ENCODE peak calls at places on chromosomes 11 and 22, in six cellular contexts. One of them, this sample, is unnamed.

GRCh38 chr11:68347345-68347744 is 35.0 kb downstream of the LRP5 start:
- DNase-seq in Caco-2: no peak
- DNase-seq in Panc1: no peak
- DNase-seq in MG63: no peak
- DNase-seq in foreskin fibroblast: no peak
- DNase-seq in CD4-positive, alpha-beta memory T cell: no peak
- DNase-seq in this sample: no peak

GRCh38 chr22:23790819-23791736 is 4.3 kb downstream of the SMARCB1 start:
- DNase-seq in Caco-2: no peak
- DNase-seq in Panc1: no peak
- DNase-seq in MG63: no peak
- DNase-seq in foreskin fibroblast: peak
- DNase-seq in CD4-positive, alpha-beta memory T cell: no peak
- DNase-seq in this sample: no peak

GRCh38 chr11:80285076-80285790 is 844.4 kb upstream of the TENM4 start:
- DNase-seq in Caco-2: no peak
- DNase-seq in Panc1: no peak
- DNase-seq in MG63: no peak
- DNase-seq in foreskin fibroblast: no peak
- DNase-seq in CD4-positive, alpha-beta memory T cell: no peak
- DNase-seq in this sample: no peak

GRCh38 chr11:38530226-38530625 is 1932.2 kb upstream of the RAG2 start:
- DNase-seq in Caco-2: no peak
- DNase-seq in Panc1: no peak
- DNase-seq in MG63: no peak
- DNase-seq in foreskin fibroblast: no peak
- DNase-seq in CD4-positive, alpha-beta memory T cell: no peak
- DNase-seq in this sample: no peak

GRCh38 chr11:9462172-9462799 is 1.5 kb downstream of the ZNF143 start:
- DNase-seq in Caco-2: no peak
- DNase-seq in Panc1: no peak
- DNase-seq in MG63: no peak
- DNase-seq in foreskin fibroblast: peak
- DNase-seq in CD4-positive, alpha-beta memory T cell: no peak
- DNase-seq in this sample: no peak

GRCh38 chr11:45021001-45021400 is 70.3 kb upstream of the TP53I11 start:
- DNase-seq in Caco-2: no peak
- DNase-seq in Panc1: no peak
- DNase-seq in MG63: no peak
- DNase-seq in foreskin fibroblast: no peak
- DNase-seq in CD4-positive, alpha-beta memory T cell: no peak
- DNase-seq in this sample: no peak

GRCh38 chr11:46202696-46203391 is 74.6 kb upstream of the CREB3L1 start:
- DNase-seq in Caco-2: no peak
- DNase-seq in Panc1: no peak
- DNase-seq in MG63: no peak
- DNase-seq in foreskin fibroblast: no peak
- DNase-seq in CD4-positive, alpha-beta memory T cell: no peak
- DNase-seq in this sample: no peak

GRCh38 chr22:45268958-45269844 is 15.5 kb upstream of the UPK3A start:
- DNase-seq in Caco-2: peak
- DNase-seq in Panc1: no peak
- DNase-seq in MG63: peak
- DNase-seq in foreskin fibroblast: peak
- DNase-seq in CD4-positive, alpha-beta memory T cell: peak
- DNase-seq in this sample: peak

GRCh38 chr22:18066181-18066859 is 11.5 kb upstream of the PEX26 start:
- DNase-seq in Caco-2: no peak
- DNase-seq in Panc1: no peak
- DNase-seq in MG63: no peak
- DNase-seq in foreskin fibroblast: peak
- DNase-seq in CD4-positive, alpha-beta memory T cell: no peak
- DNase-seq in this sample: no peak

GRCh38 chr11:12137938-12138731 is 27.7 kb downstream of the MICAL2 start:
- DNase-seq in Caco-2: no peak
- DNase-seq in Panc1: no peak
- DNase-seq in MG63: peak
- DNase-seq in foreskin fibroblast: peak
- DNase-seq in CD4-positive, alpha-beta memory T cell: no peak
- DNase-seq in this sample: no peak

GRCh38 chr11:79206951-79207350 is 233.9 kb downstream of the TENM4 start:
- DNase-seq in Caco-2: peak
- DNase-seq in Panc1: no peak
- DNase-seq in MG63: no peak
- DNase-seq in foreskin fibroblast: no peak
- DNase-seq in CD4-positive, alpha-beta memory T cell: no peak
- DNase-seq in this sample: no peak

GRCh38 chr11:133306019-133306418 is 226.3 kb downstream of the OPCML start:
- DNase-seq in Caco-2: peak
- DNase-seq in Panc1: no peak
- DNase-seq in MG63: no peak
- DNase-seq in foreskin fibroblast: no peak
- DNase-seq in CD4-positive, alpha-beta memory T cell: no peak
- DNase-seq in this sample: peak

GRCh38 chr11:78841451-78842060 is 266.9 kb upstream of the NARS2 start:
- DNase-seq in Caco-2: no peak
- DNase-seq in Panc1: no peak
- DNase-seq in MG63: no peak
- DNase-seq in foreskin fibroblast: peak
- DNase-seq in CD4-positive, alpha-beta memory T cell: no peak
- DNase-seq in this sample: no peak

GRCh38 chr11:58286249-58286648 is 18.2 kb upstream of the OR10W1 start:
- DNase-seq in Caco-2: peak
- DNase-seq in Panc1: peak
- DNase-seq in MG63: no peak
- DNase-seq in foreskin fibroblast: peak
- DNase-seq in CD4-positive, alpha-beta memory T cell: no peak
- DNase-seq in this sample: peak

GRCh38 chr11:1505480-1505879 is 18.9 kb upstream of the MOB2 start:
- DNase-seq in Caco-2: no peak
- DNase-seq in Panc1: no peak
- DNase-seq in MG63: no peak
- DNase-seq in foreskin fibroblast: no peak
- DNase-seq in CD4-positive, alpha-beta memory T cell: no peak
- DNase-seq in this sample: no peak

GRCh38 chr11:1503708-1504104 is 17.1 kb upstream of the MOB2 start:
- DNase-seq in Caco-2: no peak
- DNase-seq in Panc1: no peak
- DNase-seq in MG63: no peak
- DNase-seq in foreskin fibroblast: no peak
- DNase-seq in CD4-positive, alpha-beta memory T cell: no peak
- DNase-seq in this sample: no peak

GRCh38 chr11:1502971-1503707 is 16.6 kb upstream of the MOB2 start:
- DNase-seq in Caco-2: no peak
- DNase-seq in Panc1: no peak
- DNase-seq in MG63: no peak
- DNase-seq in foreskin fibroblast: no peak
- DNase-seq in CD4-positive, alpha-beta memory T cell: no peak
- DNase-seq in this sample: no peak

GRCh38 chr11:1504164-1504563 is 17.6 kb upstream of the MOB2 start:
- DNase-seq in Caco-2: no peak
- DNase-seq in Panc1: no peak
- DNase-seq in MG63: no peak
- DNase-seq in foreskin fibroblast: peak
- DNase-seq in CD4-positive, alpha-beta memory T cell: no peak
- DNase-seq in this sample: no peak

DNA sequence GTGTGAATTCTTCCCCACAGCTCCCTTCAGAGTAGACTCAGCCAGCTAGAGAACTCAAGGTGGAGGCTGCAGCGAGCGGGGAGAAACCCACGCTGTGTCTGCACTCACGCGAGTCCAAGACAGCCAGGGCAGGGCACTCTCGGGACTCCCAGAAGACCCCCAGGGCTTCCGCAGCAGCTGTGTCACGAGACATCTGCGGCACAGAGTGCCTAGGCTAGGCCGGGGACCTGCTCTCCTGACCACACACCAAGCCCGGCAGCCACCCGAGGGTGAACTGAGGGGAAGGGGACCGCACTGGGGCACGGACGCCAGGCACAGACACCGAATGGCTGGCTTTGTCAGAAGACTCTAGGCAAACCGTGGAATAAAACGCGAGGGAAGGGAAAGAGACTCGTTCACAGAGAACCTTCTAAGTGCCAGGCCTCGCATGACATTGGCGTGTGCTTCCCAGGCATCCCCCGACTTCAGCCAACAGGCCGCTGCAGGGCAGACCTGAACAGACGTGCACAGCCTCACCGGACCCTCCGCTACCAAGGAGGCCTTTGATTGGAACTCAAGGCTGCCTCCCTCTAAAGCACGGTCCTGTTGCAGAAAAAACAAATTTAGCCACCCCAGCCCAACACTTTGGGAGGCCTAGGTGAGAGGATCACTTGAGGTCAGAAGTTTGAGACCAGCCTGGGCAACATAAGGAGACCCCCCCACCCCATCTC is 18.2 kb upstream of the MOB2 start:
- DNase-seq in Caco-2: no peak
- DNase-seq in Panc1: no peak
- DNase-seq in MG63: no peak
- DNase-seq in foreskin fibroblast: no peak
- DNase-seq in CD4-positive, alpha-beta memory T cell: no peak
- DNase-seq in this sample: no peak
- H3K4me3 ChIP-seq in Caco-2: no peak
- H3K4me3 ChIP-seq in Panc1: no peak
- H3K4me3 ChIP-seq in MG63: no peak
- H3K4me3 ChIP-seq in foreskin fibroblast: no peak
- H3K4me3 ChIP-seq in CD4-positive, alpha-beta memory T cell: no peak
- H3K4me3 ChIP-seq in this sample: no peak

GRCh38 chr11:30586251-30587144 is at the start of gene MPPED2:
- DNase-seq in Caco-2: peak
- DNase-seq in Panc1: no peak
- DNase-seq in MG63: no peak
- DNase-seq in foreskin fibroblast: no peak
- DNase-seq in CD4-positive, alpha-beta memory T cell: no peak
- DNase-seq in this sample: peak
- H3K4me3 ChIP-seq in Caco-2: peak
- H3K4me3 ChIP-seq in Panc1: peak
- H3K4me3 ChIP-seq in MG63: peak
- H3K4me3 ChIP-seq in foreskin fibroblast: peak
- H3K4me3 ChIP-seq in CD4-positive, alpha-beta memory T cell: no peak
- H3K4me3 ChIP-seq in this sample: peak

DNA sequence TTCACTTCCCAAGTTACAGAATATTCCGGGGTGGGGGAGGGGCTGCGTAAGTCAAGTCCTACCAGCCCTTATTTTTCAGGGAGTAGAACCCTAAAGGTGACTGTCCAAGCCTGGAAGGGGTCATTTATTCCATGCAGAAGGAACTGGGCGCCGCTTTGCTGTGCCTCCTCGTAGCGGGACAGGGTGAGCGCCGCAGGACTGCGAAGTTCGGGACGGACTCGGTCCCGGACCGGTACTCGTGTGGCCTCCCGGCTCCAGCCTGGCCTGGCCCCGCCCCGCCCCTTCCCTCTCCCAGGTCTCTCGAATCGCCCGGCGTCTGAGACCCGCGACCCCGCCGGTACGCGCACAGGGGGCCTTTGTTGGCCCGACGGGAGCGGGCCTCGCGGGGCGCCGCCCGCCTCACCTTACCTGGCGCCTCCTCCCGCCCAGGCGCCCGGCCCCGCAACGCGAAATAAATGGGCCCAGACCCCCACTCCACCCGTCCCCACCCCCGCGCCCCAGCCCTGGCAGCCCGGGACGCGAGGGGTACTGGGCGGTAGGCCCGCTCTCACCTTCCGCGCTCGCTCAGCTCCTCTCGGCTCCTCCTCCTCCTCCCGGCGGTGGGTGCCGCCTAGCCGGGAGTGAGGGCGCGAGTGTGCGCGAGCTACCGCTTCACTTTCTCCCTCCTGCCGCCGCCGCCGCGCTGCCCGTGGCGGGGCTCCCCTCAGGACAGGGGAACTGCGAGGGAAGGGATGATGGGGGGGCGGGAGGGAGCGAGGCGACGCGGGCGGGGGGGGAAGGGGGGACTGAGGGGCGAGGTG is 693 bp downstream of the PAK1 start:
- DNase-seq in Caco-2: peak
- DNase-seq in Panc1: no peak
- DNase-seq in MG63: peak
- DNase-seq in foreskin fibroblast: peak
- DNase-seq in CD4-positive, alpha-beta memory T cell: peak
- DNase-seq in this sample: no peak
- H3K4me3 ChIP-seq in Caco-2: peak
- H3K4me3 ChIP-seq in Panc1: peak
- H3K4me3 ChIP-seq in MG63: peak
- H3K4me3 ChIP-seq in foreskin fibroblast: peak
- H3K4me3 ChIP-seq in CD4-positive, alpha-beta memory T cell: peak
- H3K4me3 ChIP-seq in this sample: peak

DNA sequence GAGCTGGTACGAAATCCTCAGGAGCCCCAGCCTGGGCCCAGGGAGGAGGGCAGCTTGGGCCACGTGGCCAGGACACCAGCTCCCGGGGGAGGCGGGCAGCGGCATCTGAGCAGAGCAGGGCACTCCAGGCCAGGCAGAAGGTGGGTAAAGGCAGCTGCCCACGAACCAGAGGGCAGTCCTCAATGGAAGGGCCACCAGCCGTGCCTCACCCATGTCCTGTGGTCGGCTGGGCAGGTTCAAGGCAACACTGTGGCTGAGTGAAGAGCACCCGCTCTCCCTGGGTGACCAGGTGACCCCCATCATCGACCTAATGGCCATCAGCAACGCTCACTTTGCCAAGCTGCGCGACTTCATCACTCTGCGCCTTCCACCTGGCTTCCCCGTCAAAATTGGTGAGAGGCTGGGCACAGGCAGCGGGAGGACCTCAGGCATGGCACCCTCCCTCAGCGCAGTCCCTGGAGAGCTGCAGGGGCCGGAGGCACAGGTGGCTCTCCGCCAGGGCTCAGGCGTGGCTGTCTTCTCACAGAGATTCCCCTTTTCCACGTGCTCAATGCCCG is 2.5 kb upstream of the SSH3 start:
- DNase-seq in Caco-2: no peak
- DNase-seq in Panc1: no peak
- DNase-seq in MG63: no peak
- DNase-seq in foreskin fibroblast: no peak
- DNase-seq in CD4-positive, alpha-beta memory T cell: no peak
- DNase-seq in this sample: no peak
- H3K4me3 ChIP-seq in Caco-2: no peak
- H3K4me3 ChIP-seq in Panc1: no peak
- H3K4me3 ChIP-seq in MG63: no peak
- H3K4me3 ChIP-seq in foreskin fibroblast: no peak
- H3K4me3 ChIP-seq in CD4-positive, alpha-beta memory T cell: no peak
- H3K4me3 ChIP-seq in this sample: no peak

GRCh38 chr22:40414838-40415505 is 44.6 kb downstream of the SGSM3 start:
- DNase-seq in Caco-2: no peak
- DNase-seq in Panc1: no peak
- DNase-seq in MG63: no peak
- DNase-seq in foreskin fibroblast: no peak
- DNase-seq in CD4-positive, alpha-beta memory T cell: no peak
- DNase-seq in this sample: no peak

GRCh38 chr22:40415531-40416266 is 45.3 kb downstream of the SGSM3 start:
- DNase-seq in Caco-2: no peak
- DNase-seq in Panc1: no peak
- DNase-seq in MG63: no peak
- DNase-seq in foreskin fibroblast: no peak
- DNase-seq in CD4-positive, alpha-beta memory T cell: no peak
- DNase-seq in this sample: no peak

GRCh38 chr22:40416636-40417035 is 46.2 kb downstream of the SGSM3 start:
- DNase-seq in Caco-2: no peak
- DNase-seq in Panc1: no peak
- DNase-seq in MG63: no peak
- DNase-seq in foreskin fibroblast: no peak
- DNase-seq in CD4-positive, alpha-beta memory T cell: no peak
- DNase-seq in this sample: no peak

GRCh38 chr22:40417041-40417440 is 46.6 kb downstream of the SGSM3 start:
- DNase-seq in Caco-2: no peak
- DNase-seq in Panc1: no peak
- DNase-seq in MG63: no peak
- DNase-seq in foreskin fibroblast: no peak
- DNase-seq in CD4-positive, alpha-beta memory T cell: no peak
- DNase-seq in this sample: no peak

GRCh38 chr22:40416267-40416570 is 45.8 kb downstream of the SGSM3 start:
- DNase-seq in Caco-2: no peak
- DNase-seq in Panc1: no peak
- DNase-seq in MG63: no peak
- DNase-seq in foreskin fibroblast: no peak
- DNase-seq in CD4-positive, alpha-beta memory T cell: no peak
- DNase-seq in this sample: no peak
- H3K4me3 ChIP-seq in Caco-2: no peak
- H3K4me3 ChIP-seq in Panc1: no peak
- H3K4me3 ChIP-seq in MG63: no peak
- H3K4me3 ChIP-seq in foreskin fibroblast: no peak
- H3K4me3 ChIP-seq in CD4-positive, alpha-beta memory T cell: no peak
- H3K4me3 ChIP-seq in this sample: no peak

This sample was measured in Jurkat, Clone E6-1.